ENCODE peak calls at places on chromosomes 4 and X, in six cellular contexts. One of them, this sample, is unnamed.

GRCh38 chr4:170497105-170497504 is 407.3 kb upstream of the AADAT start:
- DNase-seq in substantia nigra: no peak
- DNase-seq in endodermal cell: no peak
- DNase-seq in GM23338: peak; percentile 9
- DNase-seq in AG04450: no peak
- DNase-seq in pancreas: no peak
- DNase-seq in this sample: no peak

GRCh38 chr4:176534566-176534965 is 214.8 kb downstream of the SPCS3 start:
- DNase-seq in substantia nigra: no peak
- DNase-seq in endodermal cell: no peak
- DNase-seq in GM23338: no peak
- DNase-seq in AG04450: peak; percentile 59
- DNase-seq in pancreas: no peak
- DNase-seq in this sample: no peak

GRCh38 chrX:133089411-133089810 is 7.5 kb downstream of the USP26 start:
- DNase-seq in substantia nigra: no peak
- DNase-seq in endodermal cell: no peak
- DNase-seq in GM23338: no peak
- DNase-seq in AG04450: no peak
- DNase-seq in pancreas: no peak
- DNase-seq in this sample: no peak

GRCh38 chr4:140777894-140778293 is 21.7 kb upstream of the TBC1D9 start:
- DNase-seq in substantia nigra: no peak
- DNase-seq in endodermal cell: no peak
- DNase-seq in GM23338: no peak
- DNase-seq in AG04450: no peak
- DNase-seq in pancreas: no peak
- DNase-seq in this sample: no peak

GRCh38 chrX:115679460-115679859 is 118.5 kb downstream of the PLS3 start:
- DNase-seq in substantia nigra: no peak
- DNase-seq in endodermal cell: no peak
- DNase-seq in GM23338: peak; percentile 54
- DNase-seq in AG04450: no peak
- DNase-seq in pancreas: no peak
- DNase-seq in this sample: no peak

GRCh38 chrX:120251471-120252011 is 929 bp downstream of the ZBTB33 start:
- DNase-seq in substantia nigra: peak; percentile 5
- DNase-seq in endodermal cell: peak; percentile 51
- DNase-seq in GM23338: peak; percentile 32
- DNase-seq in AG04450: no peak
- DNase-seq in pancreas: peak; percentile 9
- DNase-seq in this sample: no peak

GRCh38 chrX:44997282-44997813 is 124.4 kb downstream of the KDM6A start:
- DNase-seq in substantia nigra: no peak
- DNase-seq in endodermal cell: no peak
- DNase-seq in GM23338: no peak
- DNase-seq in AG04450: no peak
- DNase-seq in pancreas: no peak
- DNase-seq in this sample: no peak

GRCh38 chrX:44152867-44153266 is 179.7 kb upstream of the NDP start:
- DNase-seq in substantia nigra: no peak
- DNase-seq in endodermal cell: no peak
- DNase-seq in GM23338: no peak
- DNase-seq in AG04450: no peak
- DNase-seq in pancreas: no peak
- DNase-seq in this sample: no peak

GRCh38 chr4:29085748-29086147 is 1634.4 kb upstream of the PCDH7 start:
- DNase-seq in substantia nigra: no peak
- DNase-seq in endodermal cell: no peak
- DNase-seq in GM23338: no peak
- DNase-seq in AG04450: no peak
- DNase-seq in pancreas: no peak
- DNase-seq in this sample: no peak

GRCh38 chr4:2101346-2102044 is 42.4 kb downstream of the NAT8L start:
- DNase-seq in substantia nigra: no peak
- DNase-seq in endodermal cell: peak; percentile 26
- DNase-seq in GM23338: no peak
- DNase-seq in AG04450: no peak
- DNase-seq in pancreas: no peak
- DNase-seq in this sample: no peak

GRCh38 chr4:42397256-42397634 is at the start of gene SHISA3:
- DNase-seq in substantia nigra: no peak
- DNase-seq in endodermal cell: peak; percentile 86
- DNase-seq in GM23338: peak; percentile 84
- DNase-seq in AG04450: no peak
- DNase-seq in pancreas: no peak
- DNase-seq in this sample: no peak

GRCh38 chrX:119105826-119106225 is 21.8 kb downstream of the KIAA1210 start:
- DNase-seq in substantia nigra: no peak
- DNase-seq in endodermal cell: no peak
- DNase-seq in GM23338: no peak
- DNase-seq in AG04450: no peak
- DNase-seq in pancreas: no peak
- DNase-seq in this sample: no peak

GRCh38 chrX:48468693-48469691 is 1.1 kb downstream of the SLC38A5 start:
- DNase-seq in substantia nigra: no peak
- DNase-seq in endodermal cell: peak; percentile 76
- DNase-seq in GM23338: peak; percentile 65
- DNase-seq in AG04450: no peak
- DNase-seq in pancreas: no peak
- DNase-seq in this sample: no peak

GRCh38 chr4:43132010-43132582 is 239.6 kb downstream of the GRXCR1 start:
- DNase-seq in substantia nigra: peak; percentile 42
- DNase-seq in endodermal cell: peak; percentile 86
- DNase-seq in GM23338: peak; percentile 85
- DNase-seq in AG04450: peak; percentile 41
- DNase-seq in pancreas: peak; percentile 39
- DNase-seq in this sample: no peak

GRCh38 chr4:57053508-57053907 is 56.7 kb downstream of the IGFBP7 start:
- DNase-seq in substantia nigra: no peak
- DNase-seq in endodermal cell: no peak
- DNase-seq in GM23338: no peak
- DNase-seq in AG04450: no peak
- DNase-seq in pancreas: peak; percentile 13
- DNase-seq in this sample: no peak

GRCh38 chrX:46912673-46913491 is 661 bp downstream of the JADE3 start:
- DNase-seq in substantia nigra: peak; percentile 11
- DNase-seq in endodermal cell: peak; percentile 83
- DNase-seq in GM23338: peak; percentile 76
- DNase-seq in AG04450: no peak
- DNase-seq in pancreas: peak; percentile 33
- DNase-seq in this sample: no peak

GRCh38 chrX:1086444-1087409 is 125.7 kb downstream of the CRLF2 start:
- DNase-seq in substantia nigra: no peak
- DNase-seq in endodermal cell: no peak
- DNase-seq in GM23338: no peak
- DNase-seq in AG04450: no peak
- DNase-seq in pancreas: no peak
- DNase-seq in this sample: no peak

GRCh38 chrX:139766545-139766983 is 58.6 kb upstream of the MCF2 start:
- DNase-seq in substantia nigra: no peak
- DNase-seq in endodermal cell: no peak
- DNase-seq in GM23338: no peak
- DNase-seq in AG04450: no peak
- DNase-seq in pancreas: no peak
- DNase-seq in this sample: no peak

GRCh38 chr4:158112612-158113011 is 60.2 kb downstream of the GASK1B start:
- DNase-seq in substantia nigra: no peak
- DNase-seq in endodermal cell: no peak
- DNase-seq in GM23338: no peak
- DNase-seq in AG04450: no peak
- DNase-seq in pancreas: no peak
- DNase-seq in this sample: no peak

GRCh38 chr4:103429283-103429682 is 231.1 kb upstream of the CENPE start:
- DNase-seq in substantia nigra: no peak
- DNase-seq in endodermal cell: peak; percentile 80
- DNase-seq in GM23338: peak; percentile 88
- DNase-seq in AG04450: no peak
- DNase-seq in pancreas: no peak
- DNase-seq in this sample: no peak

GRCh38 chr4:165208741-165209388 is 1.5 kb downstream of the KLHL2 start:
- DNase-seq in substantia nigra: no peak
- DNase-seq in endodermal cell: no peak
- DNase-seq in GM23338: no peak
- DNase-seq in AG04450: no peak
- DNase-seq in pancreas: no peak
- DNase-seq in this sample: no peak

GRCh38 chrX:47579537-47579936 is 2.7 kb upstream of the TIMP1 start:
- DNase-seq in substantia nigra: no peak
- DNase-seq in endodermal cell: no peak
- DNase-seq in GM23338: no peak
- DNase-seq in AG04450: no peak
- DNase-seq in pancreas: no peak
- DNase-seq in this sample: no peak

GRCh38 chr4:78075986-78076385 is 18.9 kb downstream of the FRAS1 start:
- DNase-seq in substantia nigra: no peak
- DNase-seq in endodermal cell: no peak
- DNase-seq in GM23338: no peak
- DNase-seq in AG04450: no peak
- DNase-seq in pancreas: no peak
- DNase-seq in this sample: no peak

GRCh38 chr4:3227878-3228675 is 20.9 kb upstream of the MSANTD1 start:
- DNase-seq in substantia nigra: no peak
- DNase-seq in endodermal cell: no peak
- DNase-seq in GM23338: no peak
- DNase-seq in AG04450: no peak
- DNase-seq in pancreas: no peak
- DNase-seq in this sample: no peak

GRCh38 chr4:104815593-104816156 is 321.0 kb upstream of the CXXC4 start:
- DNase-seq in substantia nigra: no peak
- DNase-seq in endodermal cell: no peak
- DNase-seq in GM23338: no peak
- DNase-seq in AG04450: no peak
- DNase-seq in pancreas: peak; percentile 6
- DNase-seq in this sample: no peak

GRCh38 chrX:103554687-103555417 is 30.5 kb upstream of the TCEAL4 start:
- DNase-seq in substantia nigra: peak; percentile 39
- DNase-seq in endodermal cell: peak; percentile 92
- DNase-seq in GM23338: peak; percentile 84
- DNase-seq in AG04450: peak; percentile 15
- DNase-seq in pancreas: peak; percentile 2
- DNase-seq in this sample: no peak

GRCh38 chr4:1523506-1523905 is 117.3 kb upstream of the NKX1-1 start:
- DNase-seq in substantia nigra: no peak
- DNase-seq in endodermal cell: no peak
- DNase-seq in GM23338: no peak
- DNase-seq in AG04450: no peak
- DNase-seq in pancreas: no peak
- DNase-seq in this sample: no peak

GRCh38 chr4:74539043-74539790 is 94.3 kb downstream of the AREG start:
- DNase-seq in substantia nigra: no peak
- DNase-seq in endodermal cell: no peak
- DNase-seq in GM23338: no peak
- DNase-seq in AG04450: no peak
- DNase-seq in pancreas: no peak
- DNase-seq in this sample: no peak

GRCh38 chrX:121671649-121672048 is 624.2 kb downstream of the GLUD2 start:
- DNase-seq in substantia nigra: no peak
- DNase-seq in endodermal cell: no peak
- DNase-seq in GM23338: no peak
- DNase-seq in AG04450: no peak
- DNase-seq in pancreas: no peak
- DNase-seq in this sample: no peak

GRCh38 chrX:68432648-68433047 is 647 bp downstream of the OPHN1 start:
- DNase-seq in substantia nigra: no peak
- DNase-seq in endodermal cell: no peak
- DNase-seq in GM23338: no peak
- DNase-seq in AG04450: no peak
- DNase-seq in pancreas: no peak
- DNase-seq in this sample: no peak

GRCh38 chrX:119398974-119399771 is at the start of gene SLC25A43:
- DNase-seq in substantia nigra: peak; percentile 5
- DNase-seq in endodermal cell: peak; percentile 71
- DNase-seq in GM23338: peak; percentile 46
- DNase-seq in AG04450: no peak
- DNase-seq in pancreas: peak; percentile 16
- DNase-seq in this sample: no peak

GRCh38 chr4:113586072-113586471 is 175.5 kb downstream of the CAMK2D start:
- DNase-seq in substantia nigra: no peak
- DNase-seq in endodermal cell: no peak
- DNase-seq in GM23338: no peak
- DNase-seq in AG04450: no peak
- DNase-seq in pancreas: no peak
- DNase-seq in this sample: no peak
- H3K27ac ChIP-seq in substantia nigra: no peak overlapping the region
- H3K27ac ChIP-seq in endodermal cell: no peak overlapping the region
- H3K27ac ChIP-seq in GM23338: no peak overlapping the region
- H3K27ac ChIP-seq in AG04450: no peak overlapping the region
- H3K27ac ChIP-seq in pancreas: no peak overlapping the region
- H3K27ac ChIP-seq in this sample: peak overlapping the region; percentile 21

GRCh38 chr4:82430193-82431025 is at the start of the genes ENOPH1 and HNRNPDL:
- DNase-seq in substantia nigra: peak; percentile 97
- DNase-seq in endodermal cell: peak; percentile 99
- DNase-seq in GM23338: peak; percentile 95
- DNase-seq in AG04450: peak; percentile 91
- DNase-seq in pancreas: peak; percentile 96
- DNase-seq in this sample: peak; percentile 90
- H3K27ac ChIP-seq in substantia nigra: peak within 1 kb of the TSS; percentile 96
- H3K27ac ChIP-seq in endodermal cell: peak within 1 kb of the TSS; percentile 99
- H3K27ac ChIP-seq in GM23338: peak within 1 kb of the TSS; percentile 99
- H3K27ac ChIP-seq in AG04450: peak within 1 kb of the TSS; percentile 95
- H3K27ac ChIP-seq in pancreas: peak within 1 kb of the TSS; percentile 98
- H3K27ac ChIP-seq in this sample: peak within 1 kb of the TSS; percentile 92

GRCh38 chrX:23333842-23334535 is 660 bp upstream of the PTCHD1 start:
- DNase-seq in substantia nigra: peak; percentile 10
- DNase-seq in endodermal cell: peak; percentile 89
- DNase-seq in GM23338: peak; percentile 63
- DNase-seq in AG04450: no peak
- DNase-seq in pancreas: no peak
- DNase-seq in this sample: no peak
- H3K27ac ChIP-seq in substantia nigra: no peak overlapping the region
- H3K27ac ChIP-seq in endodermal cell: no peak overlapping the region
- H3K27ac ChIP-seq in GM23338: no peak overlapping the region
- H3K27ac ChIP-seq in AG04450: no peak overlapping the region
- H3K27ac ChIP-seq in pancreas: no peak overlapping the region
- H3K27ac ChIP-seq in this sample: no peak overlapping the region

GRCh38 chr4:101101072-101101471 is 246.3 kb downstream of the PPP3CA start:
- DNase-seq in substantia nigra: no peak
- DNase-seq in endodermal cell: no peak
- DNase-seq in GM23338: no peak
- DNase-seq in AG04450: no peak
- DNase-seq in pancreas: no peak
- DNase-seq in this sample: no peak

GRCh38 chr4:101099001-101099400 is 248.3 kb downstream of the PPP3CA start:
- DNase-seq in substantia nigra: no peak
- DNase-seq in endodermal cell: no peak
- DNase-seq in GM23338: no peak
- DNase-seq in AG04450: no peak
- DNase-seq in pancreas: no peak
- DNase-seq in this sample: no peak

GRCh38 chr4:101102114-101102752 is 245.1 kb downstream of the PPP3CA start:
- DNase-seq in substantia nigra: peak; percentile 18
- DNase-seq in endodermal cell: no peak
- DNase-seq in GM23338: no peak
- DNase-seq in AG04450: peak; percentile 66
- DNase-seq in pancreas: peak; percentile 7
- DNase-seq in this sample: no peak

GRCh38 chr4:101104264-101105052 is 242.9 kb downstream of the PPP3CA start:
- DNase-seq in substantia nigra: no peak
- DNase-seq in endodermal cell: no peak
- DNase-seq in GM23338: no peak
- DNase-seq in AG04450: no peak
- DNase-seq in pancreas: no peak
- DNase-seq in this sample: no peak

GRCh38 chr4:101103381-101104142 is 243.8 kb downstream of the PPP3CA start:
- DNase-seq in substantia nigra: peak; percentile 6
- DNase-seq in endodermal cell: no peak
- DNase-seq in GM23338: peak; percentile 27
- DNase-seq in AG04450: no peak
- DNase-seq in pancreas: no peak
- DNase-seq in this sample: no peak
- H3K27ac ChIP-seq in substantia nigra: peak overlapping the region; percentile 51
- H3K27ac ChIP-seq in endodermal cell: peak overlapping the region; percentile 34
- H3K27ac ChIP-seq in GM23338: no peak overlapping the region
- H3K27ac ChIP-seq in AG04450: peak overlapping the region; percentile 3
- H3K27ac ChIP-seq in pancreas: no peak overlapping the region
- H3K27ac ChIP-seq in this sample: no peak overlapping the region